ENCODE peak calls at places on chromosomes 3 and 15, in seven cellular contexts. Y, H, M, L, G, J and W are unnamed samples.
A peak's percentile ranks its signal among the peaks of the same experiment; 100 is the strongest.

GRCh38 chr3:129597792-129598381 is 8.6 kb downstream of the PLXND1 start:
- DNase-seq in Y (peak; percentile 50), H (no peak), M (no peak), L (peak; percentile 93), G (no peak), J (no peak), W (no peak)

GRCh38 chr3:108296239-108296638 is at the start of gene HHLA2:
- DNase-seq in Y (no peak), H (no peak), M (no peak), L (no peak), G (no peak), J (no peak), W (no peak)

GRCh38 chr3:196168808-196169391 is 42.3 kb downstream of the ZDHHC19 start:
- DNase-seq in Y (no peak), H (no peak), M (no peak), L (no peak), G (no peak), J (no peak), W (no peak)

GRCh38 chr3:44674211-44674610 is 25.7 kb downstream of the ZNF35 start:
- DNase-seq in Y (no peak), H (no peak), M (no peak), L (no peak), G (no peak), J (no peak), W (no peak)

GRCh38 chr15:99749386-99749785 is 16.1 kb upstream of the LYSMD4 start:
- DNase-seq in Y (no peak), H (no peak), M (no peak), L (no peak), G (no peak), J (no peak), W (no peak)

GRCh38 chr15:95609096-95609495 is 721.4 kb upstream of the NR2F2 start:
- DNase-seq in Y (peak; percentile 37), H (no peak), M (no peak), L (no peak), G (no peak), J (no peak), W (no peak)

GRCh38 chr15:64536244-64536836 is 76.0 kb downstream of the ZNF609 start:
- DNase-seq in Y (peak; percentile 74), H (no peak), M (no peak), L (peak; percentile 60), G (no peak), J (no peak), W (no peak)

GRCh38 chr3:101825904-101826445 is 23.3 kb upstream of the NFKBIZ start:
- DNase-seq in Y (peak; percentile 27), H (no peak), M (no peak), L (no peak), G (no peak), J (no peak), W (no peak)

GRCh38 chr3:142898346-142899213 is 9.7 kb upstream of the PCOLCE2 start:
- DNase-seq in Y (no peak), H (no peak), M (no peak), L (no peak), G (no peak), J (no peak), W (no peak)

GRCh38 chr15:46815765-46816164 is 901.5 kb upstream of the SEMA6D start:
- DNase-seq in Y (no peak), H (no peak), M (no peak), L (no peak), G (no peak), J (peak; percentile 14), W (no peak)

GRCh38 chr3:63979093-63979492 is 44.2 kb downstream of the PSMD6 start:
- DNase-seq in Y (peak; percentile 88), H (no peak), M (no peak), L (no peak), G (no peak), J (no peak), W (peak; percentile 28)

GRCh38 chr3:99084825-99085224 is 183.3 kb upstream of the DCBLD2 start:
- DNase-seq in Y (peak; percentile 5), H (no peak), M (no peak), L (no peak), G (no peak), J (no peak), W (no peak)

GRCh38 chr3:152244156-152244888 is 24.4 kb upstream of the MBNL1 start:
- DNase-seq in Y (no peak), H (no peak), M (no peak), L (no peak), G (no peak), J (no peak), W (no peak)

GRCh38 chr3:110814170-110815007 is 257.2 kb upstream of the NECTIN3 start:
- DNase-seq in Y (peak; percentile 81), H (no peak), M (no peak), L (peak; percentile 14), G (no peak), J (no peak), W (no peak)

GRCh38 chr15:71136159-71137137 is 21.2 kb downstream of the THSD4 start:
- DNase-seq in Y (peak; percentile 93), H (no peak), M (peak; percentile 60), L (peak; percentile 92), G (no peak), J (no peak), W (no peak)

GRCh38 chr15:68818671-68819450 is 1.8 kb downstream of the ANP32A start:
- DNase-seq in Y (peak; percentile 54), H (peak; percentile 40), M (peak; percentile 45), L (peak; percentile 73), G (peak; percentile 76), J (peak; percentile 61), W (no peak)

GRCh38 chr15:64067564-64068030 is 21.3 kb upstream of the DAPK2 start:
- DNase-seq in Y (peak; percentile 66), H (peak; percentile 81), M (peak; percentile 65), L (peak; percentile 75), G (peak; percentile 66), J (peak; percentile 25), W (peak; percentile 28)

GRCh38 chr15:45785897-45786296 is 151.1 kb downstream of the SQOR start:
- DNase-seq in Y (no peak), H (no peak), M (no peak), L (no peak), G (no peak), J (no peak), W (no peak)

GRCh38 chr3:143283432-143284128 is 164.0 kb downstream of the CHST2 start:
- DNase-seq in Y (no peak), H (no peak), M (no peak), L (no peak), G (no peak), J (no peak), W (no peak)

GRCh38 chr15:63896336-63897115 is 62.8 kb upstream of the HERC1 start:
- DNase-seq in Y (peak; percentile 70), H (peak; percentile 36), M (peak; percentile 33), L (peak; percentile 60), G (peak; percentile 31), J (no peak), W (no peak)

GRCh38 chr15:77895742-77896141 is 181.8 kb downstream of the TBC1D2B start:
- DNase-seq in Y (no peak), H (no peak), M (no peak), L (no peak), G (no peak), J (no peak), W (no peak)

GRCh38 chr3:134095005-134095404 is 65.3 kb upstream of the SLCO2A1 start:
- DNase-seq in Y (no peak), H (no peak), M (no peak), L (no peak), G (no peak), J (no peak), W (no peak)

GRCh38 chr3:49410844-49411549 is 779 bp downstream of the RHOA start:
- DNase-seq in Y (no peak), H (no peak), M (no peak), L (no peak), G (no peak), J (no peak), W (no peak)
- H3K4me1 ChIP-seq in Y (peaks cover 19% of the 10 kb centered on the region), H (peaks cover 27% of the 10 kb centered on the region), M (peaks cover 1% of the 10 kb centered on the region), L (peaks cover 6% of the 10 kb centered on the region), G (peaks cover 13% of the 10 kb centered on the region), J (peaks cover 93% of the 10 kb centered on the region), W (peaks cover 50% of the 10 kb centered on the region)

GRCh38 chr3:66080167-66080566 is 41.4 kb upstream of the MAGI1 start:
- DNase-seq in Y (no peak), H (no peak), M (no peak), L (no peak), G (no peak), J (no peak), W (no peak)

GRCh38 chr3:66076861-66077495 is 38.3 kb upstream of the MAGI1 start:
- DNase-seq in Y (no peak), H (peak; percentile 54), M (no peak), L (no peak), G (no peak), J (no peak), W (no peak)

GRCh38 chr3:66073464-66074141 is 34.9 kb upstream of the MAGI1 start:
- DNase-seq in Y (no peak), H (no peak), M (no peak), L (no peak), G (no peak), J (no peak), W (no peak)

GRCh38 chr3:66077973-66078372 is 39.3 kb upstream of the MAGI1 start:
- DNase-seq in Y (no peak), H (no peak), M (no peak), L (no peak), G (no peak), J (no peak), W (no peak)

GRCh38 chr3:66075281-66075680 is 36.6 kb upstream of the MAGI1 start:
- DNase-seq in Y (peak; percentile 27), H (no peak), M (no peak), L (no peak), G (no peak), J (no peak), W (no peak)
- H3K27ac ChIP-seq in Y (no peak overlapping the region), H (no peak overlapping the region), M (no peak overlapping the region), L (no peak overlapping the region), G (no peak overlapping the region), J (no peak overlapping the region), W (no peak overlapping the region)

GRCh38 chr3:31227152-31227581 is 305.6 kb upstream of the STT3B start:
- DNase-seq in Y (no peak), H (no peak), M (no peak), L (no peak), G (no peak), J (no peak), W (no peak)
- H3K4me1 ChIP-seq in Y (no peaks in the 10 kb centered on the region), H (peaks cover 4% of the 10 kb centered on the region), M (no peaks in the 10 kb centered on the region), L (no peaks in the 10 kb centered on the region), G (no peaks in the 10 kb centered on the region), J (no peaks in the 10 kb centered on the region), W (peaks cover 83% of the 10 kb centered on the region)

GRCh38 chr3:114866430-114866829 is 280.7 kb downstream of the ZBTB20 start:
- DNase-seq in Y (no peak), H (no peak), M (no peak), L (no peak), G (no peak), J (no peak), W (no peak)

GRCh38 chr3:114860526-114860925 is 286.6 kb downstream of the ZBTB20 start:
- DNase-seq in Y (no peak), H (no peak), M (no peak), L (no peak), G (no peak), J (no peak), W (no peak)

GRCh38 chr3:114867359-114867758 is 279.7 kb downstream of the ZBTB20 start:
- DNase-seq in Y (no peak), H (no peak), M (no peak), L (no peak), G (no peak), J (no peak), W (no peak)

GRCh38 chr3:114861666-114862065 is 285.4 kb downstream of the ZBTB20 start:
- DNase-seq in Y (no peak), H (no peak), M (no peak), L (no peak), G (no peak), J (no peak), W (no peak)

GRCh38 chr3:114863848-114864247 is 283.2 kb downstream of the ZBTB20 start:
- DNase-seq in Y (no peak), H (no peak), M (no peak), L (no peak), G (no peak), J (no peak), W (no peak)
- H3K27ac ChIP-seq in Y (no peak overlapping the region), H (peak overlapping the region; percentile 30), M (no peak overlapping the region), L (no peak overlapping the region), G (no peak overlapping the region), J (peak overlapping the region; percentile 68), W (no peak overlapping the region)